ENCODE peak calls at places on chromosomes 7 and 10, in six cellular contexts. H is endothelial cell; L is HFFc6; Q is CD4-positive, alpha-beta T cell; G is psoas muscle; R is OCI-LY7. Z is an unnamed sample.

GRCh38 chr7:101936612-101937231 is 119.3 kb downstream of the CUX1 start:
- DNase-seq in H (no peak), L (no peak), Q (no peak), G (peak), R (peak), Z (peak)

GRCh38 chr10:114473776-114474175 is 69.5 kb upstream of the AFAP1L2 start:
- DNase-seq in H (no peak), L (no peak), Q (no peak), G (no peak), R (no peak), Z (no peak)

GRCh38 chr7:87599336-87599735 is 1.3 kb downstream of the ABCB1 start:
- DNase-seq in H (no peak), L (no peak), Q (no peak), G (no peak), R (peak), Z (no peak)

GRCh38 chr7:30906520-30907240 is 5.0 kb upstream of the AQP1 start:
- DNase-seq in H (no peak), L (peak), Q (no peak), G (no peak), R (no peak), Z (no peak)

GRCh38 chr10:43233601-43234430 is 33.0 kb downstream of the RASGEF1A start:
- DNase-seq in H (no peak), L (no peak), Q (no peak), G (peak), R (no peak), Z (no peak)

GRCh38 chr7:50208335-50208982 is 96.1 kb upstream of the IKZF1 start:
- DNase-seq in H (no peak), L (no peak), Q (no peak), G (no peak), R (no peak), Z (no peak)

GRCh38 chr7:42350801-42351200 is 113.8 kb upstream of the GLI3 start:
- DNase-seq in H (no peak), L (peak), Q (no peak), G (no peak), R (no peak), Z (peak)

GRCh38 chr7:98922392-98923107 is 44.2 kb downstream of the TRRAP start:
- DNase-seq in H (no peak), L (no peak), Q (no peak), G (no peak), R (no peak), Z (no peak)

GRCh38 chr7:90599038-90599437 is 2.9 kb downstream of the CDK14 start:
- DNase-seq in H (no peak), L (no peak), Q (no peak), G (no peak), R (no peak), Z (no peak)

GRCh38 chr7:23972057-23972456 is 262.0 kb downstream of the STK31 start:
- DNase-seq in H (no peak), L (no peak), Q (no peak), G (no peak), R (no peak), Z (no peak)

GRCh38 chr7:51430480-51431086 is 114.0 kb upstream of the COBL start:
- DNase-seq in H (peak), L (peak), Q (peak), G (no peak), R (peak), Z (peak)
- TF ChIP-seq CTCF in H (peak), L (peak), Q (peak), G (peak), R (peak), Z (peak)

DNA sequence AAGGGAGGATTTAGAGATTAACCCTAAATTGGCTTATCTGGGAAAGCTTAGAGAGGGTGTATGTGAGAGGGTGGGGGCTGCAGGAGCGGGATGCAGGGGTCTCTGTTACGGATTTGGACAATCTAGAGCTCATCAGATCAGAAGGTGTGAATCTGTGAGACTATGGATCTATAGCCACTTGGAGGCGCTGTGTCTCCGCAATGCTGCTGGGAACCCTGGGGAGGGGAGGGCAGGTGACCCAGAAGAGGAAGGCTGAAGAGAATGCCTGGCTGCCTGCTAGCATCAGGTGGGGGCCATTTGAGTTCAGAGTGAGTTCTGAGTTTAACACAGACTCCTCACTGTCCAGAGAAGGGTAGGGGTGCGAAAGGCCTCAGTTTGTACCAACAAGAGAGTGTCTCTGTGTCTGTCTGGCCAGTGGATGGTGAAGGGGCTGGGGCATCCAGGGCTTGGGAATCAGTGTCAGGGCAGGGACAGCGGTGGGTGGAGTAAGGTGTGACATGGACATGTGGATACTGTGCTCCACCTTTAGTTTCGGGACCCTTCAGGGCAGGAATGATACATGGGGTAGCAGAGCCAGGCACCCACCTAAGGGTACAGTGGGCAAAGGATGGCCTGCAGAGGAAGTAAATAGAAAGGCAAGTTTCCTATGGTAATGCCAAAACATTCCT is 187.3 kb upstream of the PRSS58 start:
- DNase-seq in H (peak), L (no peak), Q (peak), G (no peak), R (peak), Z (peak)
- TF ChIP-seq CTCF in H (peak), L (peak), Q (no peak), G (peak), R (peak), Z (peak)

DNA sequence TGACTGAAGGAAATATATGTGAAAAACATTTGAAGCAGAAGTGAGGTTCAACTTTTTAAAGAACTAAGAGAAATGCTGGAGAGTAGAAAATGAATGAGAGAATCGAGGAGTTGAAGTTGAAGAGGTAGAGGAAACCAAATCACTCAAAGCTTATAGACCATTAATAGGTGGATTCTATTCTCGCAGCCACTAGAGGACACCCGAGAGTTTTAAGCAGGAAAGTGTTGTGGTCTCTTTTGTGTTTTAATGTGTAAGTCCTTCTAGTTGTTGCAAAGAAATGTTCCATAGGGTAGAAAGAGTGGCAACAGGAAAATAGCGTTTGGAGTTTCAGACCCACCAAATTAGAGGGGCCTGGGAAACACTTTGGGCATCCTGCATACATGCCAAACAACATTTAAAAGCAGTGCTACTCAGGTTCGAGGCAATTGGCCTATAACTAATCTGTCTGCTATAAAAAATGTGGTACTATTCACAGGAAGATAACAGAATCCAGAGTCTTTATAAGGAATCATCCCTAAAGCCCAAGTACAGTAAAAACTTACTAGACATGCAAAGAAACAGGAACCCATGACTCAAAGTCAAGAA is 75.3 kb upstream of the TAS2R16 start:
- DNase-seq in H (no peak), L (no peak), Q (no peak), G (no peak), R (peak), Z (no peak)
- TF ChIP-seq CTCF in H (no peak), L (peak), Q (no peak), G (no peak), R (peak), Z (no peak)

GRCh38 chr7:108376206-108376605 is 80.0 kb downstream of the NRCAM start:
- DNase-seq in H (no peak), L (no peak), Q (no peak), G (no peak), R (no peak), Z (no peak)
- TF ChIP-seq CTCF in H (no peak), L (no peak), Q (no peak), G (no peak), R (no peak), Z (no peak)

GRCh38 chr7:151032936-151033863 is 5.0 kb downstream of the ABCB8 start:
- DNase-seq in H (no peak), L (no peak), Q (no peak), G (no peak), R (no peak), Z (no peak)
- TF ChIP-seq CTCF in H (no peak), L (peak), Q (no peak), G (no peak), R (no peak), Z (no peak)

GRCh38 chr7:157851501-157852067 is 514.8 kb downstream of the DNAJB6 start:
- DNase-seq in H (no peak), L (no peak), Q (peak), G (peak), R (no peak), Z (peak)
- TF ChIP-seq CTCF in H (no peak), L (no peak), Q (no peak), G (no peak), R (no peak), Z (no peak)

GRCh38 chr10:104327745-104328635 is 10.3 kb downstream of the ITPRIP start:
- DNase-seq in H (peak), L (peak), Q (no peak), G (peak), R (no peak), Z (no peak)
- TF ChIP-seq CTCF in H (no peak), L (peak), Q (no peak), G (no peak), R (no peak), Z (no peak)

DNA sequence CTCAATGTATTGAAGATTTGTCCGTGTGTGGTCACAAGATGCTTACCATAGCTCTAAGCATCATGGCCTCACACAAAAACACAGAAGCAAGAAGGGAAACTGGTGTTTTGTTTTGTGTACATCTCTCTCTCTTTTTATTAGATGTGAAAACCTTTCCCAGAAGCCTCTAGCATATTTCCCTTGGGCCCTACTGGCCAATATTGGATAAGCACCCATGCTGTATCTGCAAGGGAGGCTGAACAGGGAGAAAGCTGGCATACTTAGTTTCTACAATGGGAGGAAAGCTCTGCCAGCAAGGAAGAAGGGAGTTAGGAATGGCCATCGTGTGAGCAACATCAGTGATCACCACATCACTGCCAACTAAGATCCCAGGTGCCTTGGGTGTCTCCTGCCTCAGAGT is 9.6 kb upstream of the NAMPT start:
- DNase-seq in H (no peak), L (no peak), Q (no peak), G (no peak), R (no peak), Z (no peak)
- TF ChIP-seq CTCF in H (peak), L (peak), Q (no peak), G (no peak), R (peak), Z (no peak)

GRCh38 chr10:61795551-61795950 is 105.9 kb upstream of the ARID5B start:
- DNase-seq in H (no peak), L (no peak), Q (no peak), G (no peak), R (no peak), Z (peak)
- TF ChIP-seq CTCF in H (peak), L (peak), Q (no peak), G (no peak), R (peak), Z (peak)

GRCh38 chr7:27723086-27723485 is 16.9 kb upstream of the TAX1BP1 start:
- DNase-seq in H (peak), L (no peak), Q (no peak), G (no peak), R (peak), Z (peak)
- TF ChIP-seq CTCF in H (no peak), L (peak), Q (no peak), G (peak), R (peak), Z (no peak)